ENCODE peak calls at places on chromosomes 1 and 21, in ten cellular contexts. One of them, this sample, is unnamed.

GRCh38 chr1:231419738-231420298 is 2.3 kb downstream of the EGLN1 start:
- DNase-seq in foreskin fibroblast: no peak
- DNase-seq in head of caudate nucleus: no peak
- DNase-seq in type B pancreatic cell: no peak
- DNase-seq in HT1080: peak
- DNase-seq in HFF-Myc: no peak
- DNase-seq in NCI-H2029 treated with DMSO at 0.1 percent for 48 hours: no peak
- DNase-seq in IMR-90: peak
- DNase-seq in ELR: peak
- DNase-seq in ovary: no peak
- DNase-seq in this sample: peak

GRCh38 chr21:38440746-38441145 is 57.5 kb downstream of the ERG start:
- DNase-seq in NCI-H2029 treated with DMSO at 0.1 percent for 48 hours: no peak
- DNase-seq in head of caudate nucleus: no peak
- DNase-seq in HT1080: peak
- DNase-seq in foreskin fibroblast: peak
- DNase-seq in HFF-Myc: no peak
- DNase-seq in type B pancreatic cell: no peak
- DNase-seq in IMR-90: peak
- DNase-seq in ovary: no peak
- DNase-seq in ELR: peak
- DNase-seq in this sample: peak

GRCh38 chr1:33277488-33278084 is 21.3 kb downstream of the ZNF362 start:
- DNase-seq in head of caudate nucleus: no peak
- DNase-seq in HT1080: no peak
- DNase-seq in foreskin fibroblast: no peak
- DNase-seq in ELR: no peak
- DNase-seq in type B pancreatic cell: no peak
- DNase-seq in ovary: no peak
- DNase-seq in NCI-H2029 treated with DMSO at 0.1 percent for 48 hours: no peak
- DNase-seq in IMR-90: no peak
- DNase-seq in HFF-Myc: no peak
- DNase-seq in this sample: no peak

GRCh38 chr1:197481101-197481500 is 213.0 kb downstream of the CRB1 start:
- DNase-seq in IMR-90: no peak
- DNase-seq in ELR: peak
- DNase-seq in ovary: no peak
- DNase-seq in type B pancreatic cell: no peak
- DNase-seq in NCI-H2029 treated with DMSO at 0.1 percent for 48 hours: no peak
- DNase-seq in head of caudate nucleus: no peak
- DNase-seq in HT1080: peak
- DNase-seq in foreskin fibroblast: peak
- DNase-seq in HFF-Myc: peak
- DNase-seq in this sample: no peak

GRCh38 chr1:41102653-41103052 is 81.1 kb upstream of the SLFNL1 start:
- DNase-seq in ovary: no peak
- DNase-seq in IMR-90: no peak
- DNase-seq in HT1080: no peak
- DNase-seq in type B pancreatic cell: no peak
- DNase-seq in head of caudate nucleus: no peak
- DNase-seq in NCI-H2029 treated with DMSO at 0.1 percent for 48 hours: no peak
- DNase-seq in HFF-Myc: no peak
- DNase-seq in foreskin fibroblast: no peak
- DNase-seq in ELR: no peak
- DNase-seq in this sample: no peak

GRCh38 chr1:232998646-232999045 is 48.2 kb downstream of the NTPCR start:
- DNase-seq in foreskin fibroblast: no peak
- DNase-seq in type B pancreatic cell: no peak
- DNase-seq in NCI-H2029 treated with DMSO at 0.1 percent for 48 hours: no peak
- DNase-seq in IMR-90: peak
- DNase-seq in ELR: no peak
- DNase-seq in HT1080: no peak
- DNase-seq in HFF-Myc: no peak
- DNase-seq in head of caudate nucleus: no peak
- DNase-seq in ovary: no peak
- DNase-seq in this sample: no peak

GRCh38 chr1:229102741-229103480 is 168.0 kb upstream of the RAB4A start:
- DNase-seq in ELR: no peak
- DNase-seq in NCI-H2029 treated with DMSO at 0.1 percent for 48 hours: no peak
- DNase-seq in foreskin fibroblast: no peak
- DNase-seq in type B pancreatic cell: peak
- DNase-seq in HFF-Myc: no peak
- DNase-seq in HT1080: no peak
- DNase-seq in head of caudate nucleus: no peak
- DNase-seq in ovary: no peak
- DNase-seq in IMR-90: no peak
- DNase-seq in this sample: no peak

GRCh38 chr1:32759521-32759980 is 57.0 kb upstream of the SYNC start:
- DNase-seq in ELR: no peak
- DNase-seq in type B pancreatic cell: no peak
- DNase-seq in IMR-90: no peak
- DNase-seq in HFF-Myc: no peak
- DNase-seq in NCI-H2029 treated with DMSO at 0.1 percent for 48 hours: no peak
- DNase-seq in head of caudate nucleus: no peak
- DNase-seq in foreskin fibroblast: no peak
- DNase-seq in HT1080: no peak
- DNase-seq in ovary: peak
- DNase-seq in this sample: peak

GRCh38 chr1:36520056-36520455 is 37.3 kb upstream of the CSF3R start:
- DNase-seq in IMR-90: no peak
- DNase-seq in HFF-Myc: no peak
- DNase-seq in ELR: no peak
- DNase-seq in head of caudate nucleus: no peak
- DNase-seq in HT1080: no peak
- DNase-seq in foreskin fibroblast: no peak
- DNase-seq in type B pancreatic cell: no peak
- DNase-seq in ovary: no peak
- DNase-seq in NCI-H2029 treated with DMSO at 0.1 percent for 48 hours: no peak
- DNase-seq in this sample: no peak

GRCh38 chr1:18955442-18956188 is 861 bp downstream of the IFFO2 start:
- DNase-seq in head of caudate nucleus: peak
- DNase-seq in type B pancreatic cell: no peak
- DNase-seq in IMR-90: no peak
- DNase-seq in ovary: peak
- DNase-seq in HT1080: no peak
- DNase-seq in foreskin fibroblast: no peak
- DNase-seq in HFF-Myc: no peak
- DNase-seq in ELR: peak
- DNase-seq in NCI-H2029 treated with DMSO at 0.1 percent for 48 hours: no peak
- DNase-seq in this sample: peak

GRCh38 chr1:213374369-213374768 is 323.3 kb downstream of the RPS6KC1 start:
- DNase-seq in type B pancreatic cell: no peak
- DNase-seq in IMR-90: peak
- DNase-seq in head of caudate nucleus: peak
- DNase-seq in ovary: no peak
- DNase-seq in foreskin fibroblast: peak
- DNase-seq in ELR: peak
- DNase-seq in HFF-Myc: peak
- DNase-seq in HT1080: peak
- DNase-seq in NCI-H2029 treated with DMSO at 0.1 percent for 48 hours: peak
- DNase-seq in this sample: peak

GRCh38 chr1:184019066-184019465 is 18.5 kb downstream of the COLGALT2 start:
- DNase-seq in type B pancreatic cell: no peak
- DNase-seq in NCI-H2029 treated with DMSO at 0.1 percent for 48 hours: no peak
- DNase-seq in head of caudate nucleus: peak
- DNase-seq in HT1080: no peak
- DNase-seq in foreskin fibroblast: no peak
- DNase-seq in ELR: no peak
- DNase-seq in HFF-Myc: no peak
- DNase-seq in ovary: no peak
- DNase-seq in IMR-90: no peak
- DNase-seq in this sample: no peak

GRCh38 chr1:182841368-182841988 is 2.3 kb downstream of the DHX9 start:
- DNase-seq in ovary: no peak
- DNase-seq in HT1080: peak
- DNase-seq in NCI-H2029 treated with DMSO at 0.1 percent for 48 hours: no peak
- DNase-seq in ELR: peak
- DNase-seq in IMR-90: peak
- DNase-seq in HFF-Myc: peak
- DNase-seq in foreskin fibroblast: no peak
- DNase-seq in type B pancreatic cell: no peak
- DNase-seq in head of caudate nucleus: no peak
- DNase-seq in this sample: peak

GRCh38 chr21:46110499-46111192 is 12.7 kb downstream of the COL6A2 start:
- DNase-seq in ovary: peak
- DNase-seq in HT1080: no peak
- DNase-seq in IMR-90: no peak
- DNase-seq in NCI-H2029 treated with DMSO at 0.1 percent for 48 hours: no peak
- DNase-seq in ELR: no peak
- DNase-seq in foreskin fibroblast: no peak
- DNase-seq in head of caudate nucleus: peak
- DNase-seq in type B pancreatic cell: peak
- DNase-seq in HFF-Myc: no peak
- DNase-seq in this sample: no peak

GRCh38 chr1:246569248-246570238 is 3.3 kb downstream of the CNST start:
- DNase-seq in head of caudate nucleus: no peak
- DNase-seq in HT1080: peak
- DNase-seq in ELR: peak
- DNase-seq in NCI-H2029 treated with DMSO at 0.1 percent for 48 hours: peak
- DNase-seq in HFF-Myc: no peak
- DNase-seq in IMR-90: peak
- DNase-seq in type B pancreatic cell: no peak
- DNase-seq in foreskin fibroblast: no peak
- DNase-seq in ovary: no peak
- DNase-seq in this sample: peak

GRCh38 chr1:162372159-162373071 is 4.2 kb downstream of the SPATA46 start:
- DNase-seq in foreskin fibroblast: no peak
- DNase-seq in NCI-H2029 treated with DMSO at 0.1 percent for 48 hours: no peak
- DNase-seq in ELR: no peak
- DNase-seq in IMR-90: no peak
- DNase-seq in ovary: no peak
- DNase-seq in HT1080: no peak
- DNase-seq in HFF-Myc: no peak
- DNase-seq in type B pancreatic cell: no peak
- DNase-seq in head of caudate nucleus: no peak
- DNase-seq in this sample: no peak

GRCh38 chr1:210684466-210685294 is 356.0 kb downstream of the HHAT start:
- DNase-seq in head of caudate nucleus: no peak
- DNase-seq in type B pancreatic cell: no peak
- DNase-seq in NCI-H2029 treated with DMSO at 0.1 percent for 48 hours: no peak
- DNase-seq in foreskin fibroblast: no peak
- DNase-seq in IMR-90: no peak
- DNase-seq in ovary: no peak
- DNase-seq in HFF-Myc: no peak
- DNase-seq in HT1080: no peak
- DNase-seq in ELR: no peak
- DNase-seq in this sample: no peak

GRCh38 chr1:47709302-47710074 is 271.6 kb downstream of the FOXD2 start:
- DNase-seq in NCI-H2029 treated with DMSO at 0.1 percent for 48 hours: peak
- DNase-seq in foreskin fibroblast: no peak
- DNase-seq in HFF-Myc: no peak
- DNase-seq in IMR-90: no peak
- DNase-seq in type B pancreatic cell: no peak
- DNase-seq in HT1080: no peak
- DNase-seq in head of caudate nucleus: peak
- DNase-seq in ovary: no peak
- DNase-seq in ELR: peak
- DNase-seq in this sample: no peak

GRCh38 chr1:94927405-94928175 is 680 bp upstream of the CNN3 start:
- DNase-seq in type B pancreatic cell: no peak
- DNase-seq in HT1080: peak
- DNase-seq in NCI-H2029 treated with DMSO at 0.1 percent for 48 hours: peak
- DNase-seq in IMR-90: peak
- DNase-seq in foreskin fibroblast: peak
- DNase-seq in head of caudate nucleus: peak
- DNase-seq in HFF-Myc: no peak
- DNase-seq in ovary: no peak
- DNase-seq in ELR: peak
- DNase-seq in this sample: no peak

GRCh38 chr1:6588893-6589481 is 9.2 kb downstream of the ZBTB48 start:
- DNase-seq in HFF-Myc: no peak
- DNase-seq in IMR-90: no peak
- DNase-seq in ovary: no peak
- DNase-seq in foreskin fibroblast: peak
- DNase-seq in HT1080: no peak
- DNase-seq in type B pancreatic cell: no peak
- DNase-seq in NCI-H2029 treated with DMSO at 0.1 percent for 48 hours: no peak
- DNase-seq in ELR: no peak
- DNase-seq in head of caudate nucleus: no peak
- DNase-seq in this sample: no peak

GRCh38 chr1:203166192-203166940 is 9.3 kb downstream of the MYBPH start:
- DNase-seq in HT1080: peak
- DNase-seq in foreskin fibroblast: no peak
- DNase-seq in head of caudate nucleus: peak
- DNase-seq in IMR-90: no peak
- DNase-seq in ovary: no peak
- DNase-seq in ELR: peak
- DNase-seq in type B pancreatic cell: no peak
- DNase-seq in HFF-Myc: no peak
- DNase-seq in NCI-H2029 treated with DMSO at 0.1 percent for 48 hours: no peak
- DNase-seq in this sample: peak

GRCh38 chr1:208093754-208094719 is 150.1 kb downstream of the PLXNA2 start:
- DNase-seq in NCI-H2029 treated with DMSO at 0.1 percent for 48 hours: no peak
- DNase-seq in ELR: peak
- DNase-seq in head of caudate nucleus: peak
- DNase-seq in IMR-90: peak
- DNase-seq in type B pancreatic cell: no peak
- DNase-seq in foreskin fibroblast: no peak
- DNase-seq in HFF-Myc: no peak
- DNase-seq in HT1080: peak
- DNase-seq in ovary: peak
- DNase-seq in this sample: peak

This sample was measured in epithelial cell of esophagus.